ENCODE peak calls at places on chromosomes 12 and 14, in five cellular contexts. O is tibial artery, N is epithelial cell of proximal tubule, B is foreskin fibroblast, U is GM06990. D is an unnamed sample.

GRCh38 chr12:106112094-106112822 is 26.5 kb downstream of the NUAK1 start:
- DNase-seq in B (no peak), O (no peak), U (no peak), N (no peak), D (no peak)

GRCh38 chr12:102426599-102427541 is 53.5 kb downstream of the IGF1 start:
- DNase-seq in O (no peak), B (peak; percentile 29), U (no peak), N (no peak), D (no peak)

GRCh38 chr12:63498239-63498638 is 170.1 kb downstream of the DPY19L2 start:
- DNase-seq in B (no peak), U (no peak), O (no peak), N (no peak), D (no peak)

GRCh38 chr14:92409069-92409468 is 86.1 kb downstream of the SLC24A4 start:
- DNase-seq in B (peak; percentile 13), O (no peak), N (no peak), U (no peak), D (no peak)

GRCh38 chr12:109612975-109613502 is 39.4 kb downstream of the MVK start:
- DNase-seq in N (no peak), B (peak; percentile 17), O (no peak), U (no peak), D (no peak)

GRCh38 chr14:100778951-100779690 is 46.8 kb upstream of the MEG3 start:
- DNase-seq in O (peak; percentile 41), B (no peak), U (no peak), N (no peak), D (no peak)

GRCh38 chr12:52019123-52019770 is 12.5 kb downstream of the TAMALIN start:
- DNase-seq in O (no peak), B (no peak), U (no peak), N (no peak), D (no peak)

GRCh38 chr12:71652656-71653055 is 11.0 kb downstream of the ZFC3H1 start:
- DNase-seq in U (no peak), O (no peak), N (no peak), B (peak; percentile 19), D (no peak)

GRCh38 chr12:106892075-106892474 is 63.6 kb upstream of the TMEM263 start:
- DNase-seq in B (no peak), O (no peak), U (no peak), N (peak; percentile 29), D (no peak)

GRCh38 chr12:3040663-3041544 is 36.3 kb upstream of the TSPAN9 start:
- DNase-seq in N (no peak), U (no peak), B (no peak), O (no peak), D (no peak)

GRCh38 chr12:19095331-19095730 is 34.2 kb upstream of the PLEKHA5 start:
- DNase-seq in U (no peak), O (no peak), B (no peak), N (no peak), D (no peak)

GRCh38 chr12:95963104-95963503 is 20.0 kb downstream of the AMDHD1 start:
- DNase-seq in O (no peak), B (peak; percentile 16), N (no peak), U (no peak), D (no peak)

GRCh38 chr12:47808049-47808448 is 11.7 kb downstream of the HDAC7 start:
- DNase-seq in N (no peak), U (peak; percentile 69), B (peak; percentile 62), O (no peak), D (no peak)

GRCh38 chr14:24237463-24237955 is 4.8 kb downstream of the GMPR2 start:
- DNase-seq in N (no peak), U (no peak), B (peak; percentile 50), O (peak; percentile 20), D (no peak)

GRCh38 chr12:89373772-89374572 is 21.7 kb upstream of the DUSP6 start:
- DNase-seq in N (no peak), U (no peak), O (no peak), B (peak; percentile 88), D (no peak)

GRCh38 chr12:26113194-26113654 is 11.6 kb downstream of the BHLHE41 start:
- DNase-seq in U (no peak), N (no peak), O (peak; percentile 69), B (no peak), D (no peak)

GRCh38 chr14:77139540-77140342 is 1.9 kb downstream of the ZDHHC22 start:
- DNase-seq in B (peak; percentile 44), U (peak; percentile 37), N (no peak), O (peak; percentile 63), D (no peak)

GRCh38 chr12:81758421-81759214 is 532 bp downstream of the PPFIA2 start:
- DNase-seq in N (no peak), U (no peak), B (peak; percentile 62), O (peak; percentile 69), D (no peak)

GRCh38 chr14:44010071-44010470 is 497.0 kb downstream of the FSCB start:
- DNase-seq in N (no peak), O (no peak), U (no peak), B (no peak), D (no peak)

GRCh38 chr14:51726166-51726899 is 74.6 kb downstream of the FRMD6 start:
- DNase-seq in O (no peak), B (peak; percentile 71), U (no peak), N (no peak), D (no peak)

GRCh38 chr14:91113829-91114078 is at the start of gene DGLUCY:
- DNase-seq in B (peak; percentile 92), O (no peak), N (no peak), U (no peak), D (peak; percentile 61)

GRCh38 chr12:92608418-92609091 is 94.2 kb upstream of the PLEKHG7 start:
- DNase-seq in U (no peak), N (no peak), O (no peak), B (peak; percentile 79), D (no peak)
- TF ChIP-seq CTCF in U (no peak), N (peak; percentile 71), O (peak; percentile 26), B (peak; percentile 70), D (peak; percentile 23)

GRCh38 chr14:65506801-65507200 is 94.3 kb downstream of the FUT8 start:
- DNase-seq in B (no peak), U (no peak), O (no peak), N (no peak), D (no peak)

GRCh38 chr14:65509842-65510241 is 97.3 kb downstream of the FUT8 start:
- DNase-seq in B (no peak), U (no peak), O (no peak), N (no peak), D (no peak)
- TF ChIP-seq CTCF in B (no peak), U (no peak), O (no peak), N (no peak), D (no peak)

GRCh38 chr12:1858456-1858855 is 38.1 kb downstream of the LRTM2 start:
- DNase-seq in O (no peak), U (no peak), N (no peak), B (no peak), D (no peak)
- TF ChIP-seq CTCF in O (no peak), U (no peak), N (no peak), B (no peak), D (no peak)

DNA sequence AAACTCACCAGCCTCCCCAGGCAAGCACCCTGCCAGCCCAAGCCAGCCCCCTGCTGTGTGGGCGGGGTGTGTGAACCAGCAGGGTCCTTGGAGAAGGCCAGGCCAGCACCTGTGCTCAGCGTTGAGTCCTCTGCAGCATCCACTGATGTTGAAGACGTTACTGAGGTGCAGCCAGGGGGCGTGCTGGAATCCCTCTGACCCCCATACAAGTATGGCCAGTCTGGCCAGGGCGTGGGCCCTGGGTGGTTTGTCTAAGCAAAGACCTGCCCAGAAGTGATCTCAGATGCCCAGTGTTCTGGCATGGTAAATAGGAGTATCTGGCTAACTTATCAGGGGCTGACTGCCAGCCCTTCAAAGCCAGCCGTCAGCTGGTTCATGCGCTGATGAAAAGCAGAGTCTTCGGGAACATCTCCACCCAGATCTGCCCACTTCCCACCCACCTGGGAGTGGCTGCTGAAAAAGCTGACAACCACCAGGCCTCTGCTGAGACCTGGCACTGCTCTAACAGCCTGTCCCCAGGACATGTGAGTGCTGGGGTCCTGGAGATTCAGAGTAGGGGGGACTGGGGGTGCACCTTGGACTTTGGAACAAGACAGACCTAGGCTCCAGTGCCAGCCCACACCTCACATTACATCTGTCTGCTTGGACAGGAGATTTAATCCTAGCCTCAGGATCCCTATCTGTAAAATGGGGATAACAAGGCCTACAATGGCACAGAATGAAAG is 41.1 kb downstream of the ACTN1 start:
- DNase-seq in O (peak; percentile 85), B (no peak), U (no peak), N (no peak), D (no peak)
- TF ChIP-seq CTCF in O (no peak), B (peak; percentile 4), U (no peak), N (peak; percentile 55), D (peak; percentile 6)

DNA sequence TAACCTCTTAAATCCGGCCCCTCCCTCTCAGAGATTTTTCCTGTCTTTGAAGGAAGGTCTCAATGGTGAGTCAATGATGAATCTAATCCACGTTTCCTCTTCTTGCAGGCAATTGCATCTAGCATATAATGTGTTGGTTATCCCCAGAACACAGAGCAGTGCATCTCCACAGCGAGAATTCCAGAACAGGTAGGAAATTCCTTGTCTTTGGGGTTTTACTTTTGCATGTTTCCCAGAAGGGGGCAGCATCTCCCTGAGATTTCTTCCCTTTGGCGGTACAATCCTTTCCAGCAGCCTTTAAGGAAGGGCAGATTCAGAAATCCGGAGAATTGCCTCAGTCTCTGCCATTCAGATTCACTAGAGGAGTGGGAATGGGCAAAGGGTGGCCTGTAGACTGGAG is 128.0 kb downstream of the KCNA5 start:
- DNase-seq in N (no peak), U (no peak), B (peak; percentile 75), O (no peak), D (no peak)
- TF ChIP-seq CTCF in N (peak; percentile 71), U (peak; percentile 47), B (peak; percentile 68), O (peak; percentile 53), D (peak; percentile 47)

GRCh38 chr12:13962699-13963098 is 18.7 kb downstream of the GRIN2B start:
- DNase-seq in O (no peak), N (no peak), B (no peak), U (no peak), D (no peak)
- TF ChIP-seq CTCF in O (no peak), N (peak; percentile 74), B (no peak), U (peak; percentile 64), D (peak; percentile 66)

GRCh38 chr12:68042212-68042699 is 53.0 kb downstream of the IFNG-AS1 start:
- DNase-seq in B (peak; percentile 28), U (peak; percentile 35), O (no peak), N (no peak), D (peak; percentile 53)
- TF ChIP-seq CTCF in B (no peak), U (peak; percentile 33), O (no peak), N (no peak), D (no peak)